ENCODE peak calls at places on chromosomes 6 and 20, in six cellular contexts. C is tibial nerve; M is CD8-positive, alpha-beta memory T cell; G is lung; X is H1; L is spleen. D is an unnamed sample. For H3K36me3, the result is how much of the 10 kb centered on the place peaks cover.

GRCh38 chr6:44960898-44961297 is 367.2 kb upstream of the RUNX2 start:
- DNase-seq in C (no peak), M (no peak), G (no peak), X (no peak), L (no peak), D (no peak)

GRCh38 chr6:110399219-110400071 is 15.9 kb downstream of the DDO start:
- DNase-seq in C (no peak), M (no peak), G (no peak), X (no peak), L (no peak), D (no peak)

GRCh38 chr6:24589334-24589733 is 56.7 kb downstream of the KIAA0319 start:
- DNase-seq in C (no peak), M (no peak), G (no peak), X (no peak), L (no peak), D (no peak)

GRCh38 chr6:112337209-112337638 is 9.9 kb upstream of the RFPL4B start:
- DNase-seq in C (peak), M (no peak), G (peak), X (peak), L (no peak), D (peak)

GRCh38 chr20:37992802-37993538 is 40.3 kb downstream of the TTI1 start:
- DNase-seq in C (no peak), M (no peak), G (peak), X (no peak), L (no peak), D (no peak)

GRCh38 chr20:2305946-2306345 is 10.1 kb downstream of the TGM3 start:
- DNase-seq in C (no peak), M (no peak), G (no peak), X (no peak), L (no peak), D (no peak)

GRCh38 chr6:89840538-89840937 is 10.9 kb downstream of the CASP8AP2 start:
- DNase-seq in C (no peak), M (no peak), G (no peak), X (no peak), L (no peak), D (no peak)

GRCh38 chr20:37256286-37256685 is 5.3 kb downstream of the GHRH start:
- DNase-seq in C (no peak), M (no peak), G (no peak), X (no peak), L (peak), D (no peak)

GRCh38 chr6:96227135-96227534 is 211.4 kb downstream of the FUT9 start:
- DNase-seq in C (no peak), M (no peak), G (no peak), X (no peak), L (no peak), D (no peak)

GRCh38 chr20:22496817-22497216 is 87.6 kb downstream of the FOXA2 start:
- DNase-seq in C (no peak), M (no peak), G (no peak), X (no peak), L (no peak), D (no peak)

GRCh38 chr6:42316981-42317380 is 99.3 kb upstream of the MRPS10 start:
- DNase-seq in C (no peak), M (no peak), G (no peak), X (no peak), L (no peak), D (no peak)

DNA sequence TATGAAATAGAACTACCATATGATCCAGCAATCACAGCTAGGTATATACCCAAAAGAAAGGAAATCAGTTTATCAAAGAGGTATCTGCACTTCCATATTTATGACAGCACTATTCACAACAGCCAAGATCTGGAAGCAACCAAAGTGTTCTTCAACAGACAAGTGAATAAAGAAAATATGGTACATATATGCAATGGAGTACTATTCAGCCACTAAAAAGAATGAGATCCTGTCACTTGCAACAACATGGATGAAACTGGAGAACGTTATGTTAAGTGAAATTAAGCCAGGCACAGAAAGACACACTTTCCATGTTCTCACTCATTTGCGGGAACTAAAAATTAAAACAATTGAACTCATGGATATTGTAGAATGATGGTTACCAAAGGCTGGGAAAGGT is 15.3 kb downstream of the PCNA start:
- DNase-seq in C (no peak), M (no peak), G (no peak), X (no peak), L (no peak), D (no peak)
- H3K36me3 ChIP-seq in C (under half), M (under half), G (under half), X (under half), L (half or more), D (half or more)

DNA sequence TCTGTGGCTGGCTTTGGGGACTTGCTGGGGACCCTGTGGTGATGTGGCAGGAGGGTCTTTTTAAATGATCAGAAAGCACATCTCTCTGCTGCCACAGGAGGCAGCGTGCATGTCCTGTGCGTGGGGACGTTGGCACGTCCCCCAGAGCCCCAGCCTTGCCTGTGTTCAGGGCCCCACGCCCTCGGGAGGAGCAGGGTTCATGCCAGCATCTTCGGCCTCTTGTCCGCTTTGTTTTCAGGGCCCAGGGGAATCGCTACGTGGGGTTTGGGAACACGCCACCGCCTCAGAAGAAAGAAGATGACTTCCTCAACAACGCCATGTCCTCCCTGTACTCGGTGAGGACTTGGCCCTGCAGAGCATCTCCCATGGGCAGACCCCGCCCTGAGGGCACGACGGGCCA is 6.0 kb downstream of the ARFGAP1 start:
- DNase-seq in C (no peak), M (no peak), G (no peak), X (no peak), L (no peak), D (no peak)
- H3K36me3 ChIP-seq in C (under half), M (under half), G (half or more), X (under half), L (half or more), D (half or more)

GRCh38 chr20:34076952-34077351 is 35.1 kb downstream of the EIF2S2 start:
- DNase-seq in C (no peak), M (no peak), G (no peak), X (no peak), L (no peak), D (no peak)
- H3K36me3 ChIP-seq in C (under half), M (half or more), G (half or more), X (under half), L (half or more), D (under half)

DNA sequence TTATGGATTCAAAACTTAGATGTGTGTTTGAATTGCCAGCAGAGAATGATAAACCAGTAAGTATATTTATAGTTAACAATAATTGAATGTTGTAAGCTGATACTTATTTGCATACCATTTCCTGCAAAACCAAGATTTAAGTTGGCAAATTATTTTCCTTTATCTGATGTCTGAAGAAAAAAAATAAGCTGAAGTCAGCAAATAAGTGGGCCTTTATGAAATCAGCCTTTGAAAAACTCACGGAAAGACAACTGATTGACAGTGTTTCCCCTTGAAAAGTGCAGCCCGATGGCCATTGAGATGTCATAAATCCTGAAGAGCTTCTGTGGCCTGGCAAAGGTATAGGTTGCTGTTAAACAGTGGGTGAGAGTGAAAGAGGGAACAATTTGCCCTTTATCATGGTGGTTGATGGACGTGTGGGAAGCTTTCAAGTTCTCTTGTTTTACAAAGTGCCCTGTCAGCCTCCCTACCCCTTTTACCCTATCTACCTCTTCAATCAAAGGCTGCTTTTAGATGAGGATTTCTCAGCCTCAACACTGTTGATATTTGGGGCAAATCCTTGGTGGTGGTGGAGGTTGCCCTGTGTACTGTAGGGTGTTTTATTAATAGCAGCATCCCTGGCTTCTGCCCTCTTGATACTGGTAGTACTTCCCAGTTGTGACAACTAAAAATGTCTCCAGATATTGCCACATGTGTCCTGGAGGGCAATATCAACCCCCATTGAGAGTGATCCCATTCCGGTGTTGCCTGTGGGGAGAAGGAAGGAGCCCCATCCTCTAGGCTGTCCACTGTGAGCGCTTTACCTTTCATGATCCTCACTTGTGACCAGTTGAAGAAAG is 50.2 kb downstream of the VAPB start:
- DNase-seq in C (no peak), M (no peak), G (no peak), X (no peak), L (no peak), D (no peak)
- H3K36me3 ChIP-seq in C (under half), M (under half), G (under half), X (under half), L (under half), D (under half)